ENCODE peak calls at places on chromosomes 3 and 15, in eight cellular contexts. R is esophagus squamous epithelium, S is heart right ventricle, Z is stomach, U is NB4, N is GM23338, X is IMR-90, J is mammary epithelial cell. I is an unnamed sample.
A peak's percentile ranks its signal among the peaks of the same experiment; 100 is the strongest.

GRCh38 chr3:165462616-165463334 is 266.6 kb upstream of the SLITRK3 start:
- DNase-seq in S (no peak), R (no peak), X (no peak), U (no peak), J (no peak), N (no peak), Z (no peak), I (no peak)

GRCh38 chr15:32649336-32649735 is 7.8 kb downstream of the SCG5 start:
- DNase-seq in X (peak; percentile 39), Z (no peak), N (peak; percentile 77), S (no peak), R (no peak), U (peak; percentile 15), J (no peak), I (peak; percentile 43)

GRCh38 chr15:40340740-40341400 is at the start of gene CCDC9B:
- DNase-seq in X (peak; percentile 84), Z (peak; percentile 95), S (peak; percentile 93), N (no peak), R (no peak), U (no peak), J (peak; percentile 83), I (peak; percentile 83)

GRCh38 chr15:32651229-32651837 is 9.8 kb downstream of the SCG5 start:
- DNase-seq in X (peak; percentile 73), J (peak; percentile 47), Z (peak; percentile 56), R (no peak), S (peak; percentile 10), U (peak; percentile 61), N (peak; percentile 86), I (peak; percentile 69)

GRCh38 chr15:36365963-36366362 is 213.5 kb upstream of the CDIN1 start:
- DNase-seq in S (no peak), N (no peak), Z (no peak), R (no peak), X (no peak), J (peak; percentile 41), U (peak; percentile 57), I (no peak)

GRCh38 chr3:158267015-158267414 is 157.1 kb downstream of the RSRC1 start:
- DNase-seq in S (no peak), U (no peak), N (no peak), Z (no peak), R (no peak), J (no peak), X (no peak), I (peak; percentile 24)

GRCh38 chr3:24548278-24548677 is 53.6 kb upstream of the THRB start:
- DNase-seq in S (no peak), U (no peak), J (no peak), X (no peak), N (no peak), R (no peak), Z (no peak), I (peak; percentile 16)

GRCh38 chr3:197501496-197501878 is 54.3 kb downstream of the BDH1 start:
- DNase-seq in N (peak; percentile 51), S (no peak), J (no peak), U (peak; percentile 58), Z (no peak), X (peak; percentile 31), R (no peak), I (peak; percentile 38)

GRCh38 chr3:30011237-30011803 is 595.1 kb upstream of the TGFBR2 start:
- DNase-seq in J (no peak), S (no peak), U (no peak), Z (no peak), N (no peak), R (no peak), X (no peak), I (no peak)

GRCh38 chr15:36675008-36675407 is 95.6 kb downstream of the CDIN1 start:
- DNase-seq in U (no peak), S (no peak), R (no peak), Z (no peak), J (no peak), X (no peak), N (no peak), I (no peak)

GRCh38 chr3:97674477-97674876 is 90.1 kb upstream of the ARL6 start:
- DNase-seq in R (no peak), X (no peak), N (no peak), J (no peak), U (no peak), S (no peak), Z (no peak), I (no peak)

GRCh38 chr3:101303089-101303731 is 17.2 kb downstream of the IMPG2 start:
- DNase-seq in N (no peak), J (peak; percentile 27), X (peak; percentile 91), U (no peak), Z (no peak), S (no peak), R (no peak), I (peak; percentile 20)

GRCh38 chr3:52524752-52525661 is 8.7 kb downstream of the NT5DC2 start:
- DNase-seq in X (no peak), R (no peak), S (peak; percentile 82), J (no peak), U (no peak), N (no peak), Z (no peak), I (no peak)

GRCh38 chr3:158702815-158703481 is 29.3 kb downstream of the RARRES1 start:
- DNase-seq in S (no peak), N (no peak), X (peak; percentile 85), U (no peak), R (no peak), Z (no peak), J (no peak), I (peak; percentile 73)

GRCh38 chr3:63842127-63842526 is 21.5 kb downstream of the THOC7 start:
- DNase-seq in Z (no peak), N (no peak), U (no peak), X (no peak), R (no peak), J (no peak), S (no peak), I (no peak)

GRCh38 chr15:98907921-98908490 is 99.6 kb downstream of the PGPEP1L start:
- DNase-seq in Z (no peak), R (no peak), S (no peak), X (no peak), N (no peak), J (no peak), U (no peak), I (no peak)

GRCh38 chr15:71448688-71449114 is 333.4 kb downstream of the THSD4 start:
- DNase-seq in U (peak; percentile 45), S (peak; percentile 62), R (no peak), X (peak; percentile 71), Z (peak; percentile 60), N (peak; percentile 79), J (peak; percentile 73), I (peak; percentile 74)

GRCh38 chr3:146160964-146161724 is at the start of gene PLOD2:
- DNase-seq in J (peak; percentile 81), Z (peak; percentile 84), S (peak; percentile 72), U (no peak), X (peak; percentile 92), R (no peak), N (peak; percentile 86), I (peak; percentile 91)

GRCh38 chr3:59709702-59710555 is 660.1 kb upstream of the CFAP20DC start:
- DNase-seq in R (peak; percentile 1), U (peak; percentile 9), S (peak; percentile 24), Z (peak; percentile 27), J (no peak), N (no peak), X (no peak), I (no peak)

GRCh38 chr3:11331101-11331500 is 58.9 kb downstream of the ATG7 start:
- DNase-seq in N (no peak), Z (no peak), J (no peak), S (no peak), R (no peak), X (peak; percentile 59), U (peak; percentile 21), I (peak; percentile 15)

GRCh38 chr3:144162042-144162441 is 190.4 kb downstream of the DIPK2A start:
- DNase-seq in J (peak; percentile 72), Z (no peak), R (no peak), X (peak; percentile 89), S (no peak), N (no peak), U (no peak), I (peak; percentile 51)

GRCh38 chr3:102400142-102400541 is 34.7 kb upstream of the ZPLD1 start:
- DNase-seq in R (no peak), N (no peak), U (no peak), Z (no peak), X (peak; percentile 71), J (peak; percentile 60), S (no peak), I (peak; percentile 67)

DNA sequence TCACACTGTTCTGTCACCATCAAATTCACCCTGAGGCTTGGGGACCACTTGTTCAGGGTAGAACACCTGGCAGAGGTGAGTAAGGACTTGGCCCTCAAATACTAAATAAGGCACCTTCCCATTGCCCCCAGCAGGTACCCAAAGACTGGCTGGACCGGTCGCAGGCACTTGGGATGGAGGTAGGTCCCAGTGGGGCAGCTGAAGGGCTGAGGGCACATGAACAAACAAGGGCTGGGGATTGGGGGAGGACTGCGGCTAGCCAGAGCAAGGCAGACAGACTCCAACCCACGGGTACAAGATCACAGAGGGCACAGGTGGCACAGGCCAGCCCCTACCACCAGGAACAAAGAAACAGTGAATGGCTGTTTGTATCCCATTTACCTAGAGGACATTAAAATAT is 1.9 kb downstream of the MRPS25 start:
- DNase-seq in N (no peak), J (no peak), R (no peak), X (no peak), S (no peak), U (no peak), Z (no peak), I (no peak)
- H3K4me3 ChIP-seq in N (peak overlapping the region; percentile 93), J (no peak overlapping the region), R (peak overlapping the region; percentile 77), X (no peak overlapping the region), S (no peak overlapping the region), U (peak overlapping the region; percentile 87), Z (peak overlapping the region; percentile 92), I (no peak overlapping the region)

GRCh38 chr3:160671231-160671630 is 5.7 kb upstream of the ARL14 start:
- DNase-seq in N (no peak), J (no peak), R (no peak), U (no peak), S (no peak), Z (no peak), X (peak; percentile 19), I (no peak)
- TF ChIP-seq CTCF in N (no peak), J (no peak), R (no peak), U (no peak), S (no peak), Z (no peak), X (no peak), I (no peak)

GRCh38 chr15:54580643-54581042 is 602.4 kb downstream of the UNC13C start:
- DNase-seq in S (no peak), R (no peak), X (no peak), N (no peak), J (no peak), U (no peak), Z (no peak), I (no peak)

GRCh38 chr15:54579855-54580254 is 601.6 kb downstream of the UNC13C start:
- DNase-seq in N (no peak), X (no peak), U (no peak), Z (no peak), S (no peak), J (no peak), R (no peak), I (no peak)

GRCh38 chr15:54582863-54583643 is 604.8 kb downstream of the UNC13C start:
- DNase-seq in S (no peak), N (no peak), R (no peak), Z (no peak), X (no peak), J (no peak), U (no peak), I (no peak)

GRCh38 chr15:54585063-54585462 is 606.8 kb downstream of the UNC13C start:
- DNase-seq in S (no peak), X (no peak), J (no peak), R (no peak), Z (no peak), U (no peak), N (no peak), I (no peak)
- H3K4me3 ChIP-seq in S (no peak overlapping the region), X (no peak overlapping the region), J (no peak overlapping the region), R (no peak overlapping the region), Z (no peak overlapping the region), U (no peak overlapping the region), N (no peak overlapping the region), I (no peak overlapping the region)

GRCh38 chr15:25783607-25784131 is 79.5 kb downstream of the ATP10A start:
- DNase-seq in R (no peak), N (peak; percentile 88), U (peak; percentile 36), S (no peak), X (peak; percentile 38), J (no peak), Z (no peak), I (peak; percentile 15)
- TF ChIP-seq CTCF in R (peak; percentile 25), N (peak; percentile 80), U (peak; percentile 67), S (no peak), X (peak; percentile 42), J (no peak), Z (no peak), I (peak; percentile 46)

I was measured in astrocyte of the spinal cord.